ENCODE peak calls at places on chromosomes 3 and 15, in seven cellular contexts. P is HL-60, L is GM12892, G is stomach, T is HepG2, F is GM23338, Q is GM12891. M is an unnamed sample.

GRCh38 chr3:15332405-15333098 is at the start of gene SH3BP5:
- DNase-seq in G (peak), P (peak), F (peak), Q (peak), T (no peak), L (peak), M (no peak)

GRCh38 chr3:187870360-187871203 is 125.3 kb upstream of the BCL6 start:
- DNase-seq in P (no peak), L (no peak), T (no peak), F (no peak), Q (no peak), G (no peak), M (no peak)

GRCh38 chr3:151393961-151394360 is 9.4 kb upstream of the P2RY12 start:
- DNase-seq in F (no peak), G (no peak), Q (no peak), L (no peak), P (no peak), T (no peak), M (no peak)

GRCh38 chr3:99638244-99638948 is at the start of gene COL8A1:
- DNase-seq in L (no peak), Q (no peak), T (no peak), P (no peak), G (no peak), F (peak), M (peak)

GRCh38 chr15:82539690-82540054 is 585 bp downstream of the RPS17 start:
- DNase-seq in F (no peak), L (no peak), G (no peak), Q (no peak), P (no peak), T (no peak), M (no peak)

GRCh38 chr3:73212683-73213082 is 151.2 kb downstream of the EBLN2 start:
- DNase-seq in L (no peak), P (no peak), T (no peak), G (no peak), F (no peak), Q (no peak), M (no peak)

GRCh38 chr3:171334465-171334811 is 125.8 kb downstream of the TNIK start:
- DNase-seq in F (no peak), T (no peak), G (peak), L (no peak), P (no peak), Q (no peak), M (no peak)

GRCh38 chr15:31867536-31868442 is 162.5 kb upstream of the CHRNA7 start:
- DNase-seq in Q (peak), L (peak), T (peak), G (peak), F (peak), P (peak), M (peak)

GRCh38 chr15:77002954-77003912 is 8.3 kb downstream of the PSTPIP1 start:
- DNase-seq in Q (no peak), L (no peak), G (peak), T (no peak), F (no peak), P (peak), M (no peak)

GRCh38 chr3:134249935-134250716 is 533 bp downstream of the RYK start:
- DNase-seq in G (peak), Q (peak), L (peak), T (peak), P (peak), F (peak), M (no peak)

GRCh38 chr3:189721873-189722665 is 90.9 kb downstream of the TP63 start:
- DNase-seq in T (no peak), P (no peak), Q (no peak), F (no peak), G (no peak), L (no peak), M (no peak)

GRCh38 chr15:75758071-75758872 is 45.6 kb upstream of the CSPG4 start:
- DNase-seq in T (peak), Q (peak), P (peak), G (peak), F (peak), L (peak), M (peak)

GRCh38 chr3:22861426-22861825 is 341.7 kb upstream of the UBE2E2 start:
- DNase-seq in L (no peak), F (no peak), G (no peak), Q (no peak), P (no peak), T (no peak), M (no peak)

GRCh38 chr3:94069242-94069813 is 6.5 kb downstream of the NSUN3 start:
- DNase-seq in F (peak), Q (no peak), P (no peak), L (no peak), G (no peak), T (peak), M (no peak)

GRCh38 chr15:63729115-63729884 is 104.4 kb downstream of the HERC1 start:
- DNase-seq in Q (no peak), L (no peak), G (no peak), F (no peak), P (no peak), T (no peak), M (no peak)

GRCh38 chr3:196694202-196694638 is 17.8 kb downstream of the CEP19 start:
- DNase-seq in L (no peak), F (no peak), P (no peak), T (no peak), Q (no peak), G (no peak), M (no peak)

GRCh38 chr3:51720292-51721061 is 13.6 kb downstream of the GRM2 start:
- DNase-seq in Q (no peak), F (no peak), P (no peak), L (no peak), T (no peak), G (no peak), M (peak)

GRCh38 chr3:112140584-112140983 is 7.5 kb upstream of the GCSAM start:
- DNase-seq in Q (no peak), P (no peak), L (no peak), F (no peak), T (no peak), G (no peak), M (no peak)

GRCh38 chr3:119428538-119428937 is 34.9 kb downstream of the TMEM39A start:
- DNase-seq in P (no peak), L (no peak), F (peak), T (peak), Q (no peak), G (no peak), M (no peak)

GRCh38 chr15:63372753-63373152 is 8.9 kb downstream of the CA12 start:
- DNase-seq in Q (no peak), F (no peak), L (no peak), P (no peak), T (no peak), G (no peak), M (no peak)

GRCh38 chr3:129461022-129461421 is 21.0 kb downstream of the IFT122 start:
- DNase-seq in Q (no peak), L (no peak), G (no peak), F (no peak), P (no peak), T (no peak), M (no peak)

GRCh38 chr3:129448187-129448895 is 8.3 kb downstream of the IFT122 start:
- DNase-seq in Q (no peak), P (no peak), G (peak), L (no peak), T (no peak), F (peak), M (no peak)

GRCh38 chr3:29683306-29683993 is 402.6 kb downstream of the RBMS3 start:
- DNase-seq in G (no peak), F (no peak), T (no peak), P (no peak), Q (no peak), L (no peak), M (no peak)

GRCh38 chr15:43553021-43553420 is 35.6 kb downstream of the MAP1A start:
- DNase-seq in G (no peak), P (no peak), L (no peak), F (no peak), Q (no peak), T (no peak), M (no peak)

GRCh38 chr3:116199063-116199462 is 246.2 kb downstream of the LSAMP start:
- DNase-seq in P (no peak), T (no peak), F (no peak), L (no peak), Q (no peak), G (no peak), M (no peak)

GRCh38 chr3:134985841-134986520 is 190.9 kb downstream of the EPHB1 start:
- DNase-seq in G (no peak), L (no peak), T (no peak), F (no peak), Q (no peak), P (no peak), M (peak)

GRCh38 chr3:179558742-179559364 is 3.9 kb upstream of the ACTL6A start:
- DNase-seq in P (peak), F (peak), L (no peak), T (peak), Q (no peak), G (peak), M (no peak)

GRCh38 chr3:169661567-169662214 is 1.8 kb downstream of the MECOM start:
- DNase-seq in Q (no peak), L (no peak), T (no peak), P (no peak), F (peak), G (peak), M (no peak)

GRCh38 chr3:98462901-98463300 is at the start of gene OR5K1:
- DNase-seq in P (no peak), T (no peak), Q (no peak), G (no peak), L (no peak), F (no peak), M (no peak)

GRCh38 chr3:139388961-139389551 is 391 bp downstream of the COPB2 start:
- DNase-seq in F (peak), L (no peak), Q (no peak), T (no peak), G (peak), P (peak), M (no peak)

GRCh38 chr3:61562042-61562809 is 855 bp downstream of the PTPRG start:
- DNase-seq in P (no peak), Q (peak), T (no peak), L (peak), F (no peak), G (no peak), M (no peak)

GRCh38 chr3:71978150-71978721 is 193.3 kb upstream of the PROK2 start:
- DNase-seq in L (peak), G (no peak), T (no peak), F (no peak), Q (peak), P (no peak), M (no peak)

GRCh38 chr3:11718582-11719405 is 75.1 kb upstream of the VGLL4 start:
- DNase-seq in Q (peak), T (peak), P (no peak), F (peak), G (peak), L (peak), M (no peak)

GRCh38 chr3:127974226-127974625 is 59.2 kb downstream of the KBTBD12 start:
- DNase-seq in L (no peak), T (no peak), F (no peak), G (no peak), Q (no peak), P (no peak), M (no peak)

DNA sequence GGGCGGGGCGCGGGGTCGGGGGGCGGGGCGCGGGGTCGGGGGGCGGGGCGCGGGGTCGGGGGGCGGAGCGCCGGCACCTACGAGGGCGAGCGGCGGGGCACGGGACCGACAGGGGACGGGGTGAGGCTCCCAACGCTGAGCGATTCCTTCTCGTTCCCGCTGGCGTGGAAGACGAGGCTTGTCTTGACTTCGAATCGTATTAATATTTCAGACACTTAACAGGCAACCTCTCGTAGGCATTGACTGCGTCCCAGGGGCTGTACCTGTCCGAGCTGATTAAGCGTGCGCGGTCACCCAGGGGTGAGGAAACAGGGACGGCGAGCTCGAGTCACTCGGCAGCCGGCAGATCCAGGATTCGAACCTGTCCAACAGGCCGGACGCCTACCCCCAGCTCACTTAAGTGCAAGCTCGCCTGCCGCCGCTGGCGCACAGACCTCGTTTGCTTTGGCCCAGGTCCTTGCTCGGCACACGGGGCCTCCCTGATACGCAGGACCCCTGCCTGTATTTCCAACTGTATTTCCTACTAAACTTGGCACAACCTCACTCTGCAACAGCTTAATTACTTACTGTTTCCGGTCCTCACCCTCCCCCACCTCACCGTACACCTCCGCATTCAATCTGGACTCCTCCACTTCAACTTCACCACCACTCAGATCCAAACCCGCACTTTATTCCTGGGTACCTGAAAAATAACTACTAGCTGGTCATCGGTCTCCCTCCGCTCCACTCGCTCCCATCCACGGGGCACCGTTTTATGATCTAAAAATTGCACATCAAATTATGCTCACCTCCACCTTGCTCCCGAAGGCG is 680 bp upstream of the ZXDC start:
- DNase-seq in L (no peak), G (peak), P (peak), T (no peak), Q (no peak), F (peak), M (no peak)
- TF ChIP-seq POLR2AphosphoS5 in L (no peak), G (peak), P (peak), T (peak), Q (no peak), F (peak), M (peak)

GRCh38 chr3:109707642-109708041 is 370.3 kb upstream of the DPPA4 start:
- DNase-seq in P (no peak), G (no peak), Q (no peak), F (no peak), L (no peak), T (no peak), M (no peak)

GRCh38 chr3:109696932-109697331 is 359.6 kb upstream of the DPPA4 start:
- DNase-seq in F (peak), L (no peak), Q (no peak), T (no peak), G (no peak), P (no peak), M (no peak)

GRCh38 chr3:109702252-109702651 is 364.9 kb upstream of the DPPA4 start:
- DNase-seq in L (no peak), P (peak), G (no peak), Q (no peak), F (no peak), T (no peak), M (no peak)
- TF ChIP-seq POLR2AphosphoS5 in L (no peak), P (peak), G (no peak), Q (no peak), F (no peak), T (no peak), M (no peak)

DNA sequence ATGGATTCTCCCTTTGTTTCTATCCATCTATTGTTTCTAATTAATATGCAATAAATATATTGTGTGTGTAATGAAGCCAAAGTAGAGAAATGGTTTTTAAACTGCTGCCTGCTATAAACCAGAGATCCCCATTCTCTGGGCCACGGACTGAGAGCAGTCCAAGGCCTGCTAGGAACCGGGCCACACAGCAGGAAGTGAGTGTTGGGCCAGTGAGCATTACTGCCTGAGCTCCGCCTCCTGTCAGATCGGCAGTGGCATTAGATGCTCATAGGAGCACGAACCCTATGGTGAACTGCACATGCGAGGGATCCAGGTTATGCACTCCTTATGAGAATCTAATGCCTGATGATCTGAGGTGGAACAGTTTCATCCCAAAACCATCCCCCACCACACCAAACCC is 85.2 kb upstream of the POMGNT2 start:
- DNase-seq in L (no peak), F (no peak), G (no peak), T (no peak), Q (no peak), P (no peak), M (no peak)
- TF ChIP-seq POLR2AphosphoS5 in L (no peak), F (no peak), G (no peak), T (no peak), Q (no peak), P (no peak), M (no peak)

DNA sequence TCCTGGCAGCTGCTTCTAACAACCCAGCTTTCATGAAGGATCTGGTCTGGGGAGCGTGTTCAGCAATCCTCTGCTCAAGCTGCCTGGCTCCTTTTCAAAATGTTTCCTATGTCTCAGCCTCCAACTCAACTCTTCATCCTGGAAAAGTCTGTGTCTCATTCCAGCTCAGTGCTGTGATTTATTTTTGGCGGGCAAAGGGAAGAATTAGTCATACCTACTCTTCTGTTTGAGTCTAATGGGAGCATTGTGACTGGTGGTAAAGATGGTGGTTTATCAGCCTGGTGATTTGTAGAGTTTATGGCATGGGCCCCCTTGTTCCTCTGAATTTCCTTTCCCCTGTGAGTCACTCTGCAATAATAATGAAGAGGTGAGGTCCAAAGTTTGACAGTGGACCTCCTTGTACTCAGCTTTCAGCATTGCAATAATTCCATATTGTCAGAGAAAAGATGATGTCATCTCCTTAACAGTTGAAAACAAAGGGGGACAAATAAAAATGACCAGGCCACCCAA is 204.8 kb upstream of the MCTP2 start:
- DNase-seq in Q (no peak), F (no peak), P (no peak), G (no peak), L (no peak), T (no peak), M (no peak)
- TF ChIP-seq POLR2AphosphoS5 in Q (no peak), F (no peak), P (no peak), G (no peak), L (no peak), T (no peak), M (peak)

GRCh38 chr15:44711356-44712107 is at the start of gene B2M:
- DNase-seq in L (peak), Q (no peak), P (peak), T (peak), F (peak), G (peak), M (peak)

GRCh38 chr15:44711089-44711355 is at the start of gene PATL2:
- DNase-seq in P (no peak), F (no peak), G (no peak), Q (no peak), L (no peak), T (no peak), M (no peak)

GRCh38 chr15:44715142-44715796 is 4.0 kb downstream of the B2M start:
- DNase-seq in P (no peak), G (no peak), T (no peak), L (no peak), F (no peak), Q (no peak), M (no peak)

GRCh38 chr15:44712108-44713005 is 1.0 kb downstream of the B2M start:
- DNase-seq in G (peak), P (peak), L (no peak), F (no peak), Q (no peak), T (peak), M (peak)

DNA sequence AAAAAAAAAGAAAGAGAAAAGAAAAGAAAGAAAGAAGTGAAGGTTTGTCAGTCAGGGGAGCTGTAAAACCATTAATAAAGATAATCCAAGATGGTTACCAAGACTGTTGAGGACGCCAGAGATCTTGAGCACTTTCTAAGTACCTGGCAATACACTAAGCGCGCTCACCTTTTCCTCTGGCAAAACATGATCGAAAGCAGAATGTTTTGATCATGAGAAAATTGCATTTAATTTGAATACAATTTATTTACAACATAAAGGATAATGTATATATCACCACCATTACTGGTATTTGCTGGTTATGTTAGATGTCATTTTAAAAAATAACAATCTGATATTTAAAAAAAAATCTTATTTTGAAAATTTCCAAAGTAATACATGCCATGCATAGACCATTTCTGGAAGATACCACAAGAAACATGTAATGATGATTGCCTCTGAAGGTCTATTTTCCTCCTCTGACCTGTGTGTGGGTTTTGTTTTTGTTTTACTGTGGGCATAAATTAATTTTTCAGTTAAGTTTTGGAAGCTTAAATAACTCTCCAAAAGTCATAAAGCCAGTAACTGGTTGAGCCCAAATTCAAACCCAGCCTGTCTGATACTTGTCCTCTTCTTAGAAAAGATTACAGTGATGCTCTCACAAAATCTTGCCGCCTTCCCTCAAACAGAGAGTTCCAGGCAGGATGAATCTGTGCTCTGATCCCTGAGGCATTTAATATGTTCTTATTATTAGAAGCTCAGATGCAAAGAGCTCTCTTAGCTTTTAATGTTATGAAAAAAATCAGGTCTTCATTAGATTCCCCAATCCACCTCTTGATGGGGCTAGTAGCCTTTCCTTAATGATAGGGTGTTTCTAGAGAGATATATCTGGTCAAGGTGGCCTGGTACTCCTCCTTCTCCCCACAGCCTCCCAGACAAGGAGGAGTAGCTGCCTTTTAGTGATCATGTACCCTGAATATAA is 2.0 kb downstream of the B2M start:
- DNase-seq in F (peak), P (no peak), T (peak), Q (no peak), G (no peak), L (no peak), M (no peak)
- TF ChIP-seq POLR2AphosphoS5 in F (no peak), P (no peak), T (no peak), Q (peak), G (peak), L (peak), M (no peak)

DNA sequence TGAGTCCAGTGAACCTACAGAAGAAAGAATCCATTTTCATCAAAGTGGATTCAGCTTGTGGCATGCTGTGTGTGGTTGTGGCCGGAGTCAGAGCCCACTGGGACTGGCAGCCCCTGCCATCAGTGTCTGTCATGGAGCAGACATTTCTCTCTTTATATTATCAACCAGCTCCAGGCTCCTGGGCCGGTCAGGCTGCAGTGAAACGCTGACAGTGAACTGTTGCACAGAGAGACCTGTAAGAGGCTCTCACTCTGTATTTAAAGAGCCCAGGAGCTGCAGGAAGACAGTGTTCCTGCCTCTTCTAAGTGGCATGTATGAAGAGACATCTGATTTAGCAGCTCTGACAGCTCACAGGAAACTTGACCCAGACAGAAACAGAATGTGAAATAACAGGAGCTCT is 1523.6 kb upstream of the CADM2 start:
- DNase-seq in F (no peak), L (no peak), Q (no peak), T (no peak), P (no peak), G (no peak), M (no peak)
- TF ChIP-seq POLR2AphosphoS5 in F (no peak), L (no peak), Q (no peak), T (no peak), P (no peak), G (no peak), M (no peak)